ENCODE peak calls at places on chromosomes 13 and 19, in eight cellular contexts. X is astrocyte of the spinal cord; T is T follicular helper cell; J is cardiac fibroblast; A is stimulated activated CD8-positive, alpha-beta memory T cell treated with anti-CD3 and anti-CD28 coated beads, Interleukin-7, amount 100 ng/mL, for 1 hour; U is activated naive CD8-positive, alpha-beta T cell treated with anti-CD3 and anti-CD28 coated beads, Interleukin-2, amount 50 U/mL, for 24 hours; O is nephron progenitor cell; F is caudate nucleus. C is an unnamed sample.

GRCh38 chr19:40284501-40285352 is at the start of gene AKT2:
- DNase-seq in X (peak), T (peak), J (peak), A (peak), U (peak), O (peak), F (peak), C (peak)

GRCh38 chr13:72004975-72005374 is 138.0 kb upstream of the DACH1 start:
- DNase-seq in X (peak), T (no peak), J (peak), A (no peak), U (no peak), O (no peak), F (no peak), C (no peak)

GRCh38 chr13:73722120-73722519 is 412.1 kb downstream of the KLF12 start:
- DNase-seq in X (peak), T (no peak), J (peak), A (no peak), U (no peak), O (no peak), F (no peak), C (no peak)

GRCh38 chr19:18425515-18426415 is 6.6 kb downstream of the SSBP4 start:
- DNase-seq in X (peak), T (no peak), J (peak), A (no peak), U (no peak), O (no peak), F (no peak), C (no peak)

GRCh38 chr19:18339703-18340102 is 695 bp upstream of the PGPEP1 start:
- DNase-seq in X (no peak), T (no peak), J (no peak), A (no peak), U (no peak), O (peak), F (no peak), C (no peak)

GRCh38 chr13:23428183-23428528 is 5.3 kb downstream of the SACS start:
- DNase-seq in X (peak), T (no peak), J (peak), A (no peak), U (no peak), O (no peak), F (no peak), C (no peak)

GRCh38 chr13:79910869-79911540 is 429.9 kb downstream of the SPRY2 start:
- DNase-seq in X (peak), T (no peak), J (no peak), A (no peak), U (no peak), O (no peak), F (no peak), C (no peak)

GRCh38 chr19:41264581-41265375 is 606 bp downstream of the HNRNPUL1 start:
- DNase-seq in X (peak), T (peak), J (peak), A (peak), U (peak), O (peak), F (no peak), C (no peak)

GRCh38 chr13:23969672-23970071 is 72.4 kb upstream of the C1QTNF9B start:
- DNase-seq in X (no peak), T (no peak), J (peak), A (no peak), U (no peak), O (no peak), F (no peak), C (no peak)

GRCh38 chr19:41694831-41695635 is 7.0 kb upstream of the CEACAM7 start:
- DNase-seq in X (no peak), T (no peak), J (no peak), A (no peak), U (no peak), O (no peak), F (no peak), C (no peak)

GRCh38 chr13:55627221-55627620 is 1513.5 kb upstream of the PRR20A start:
- DNase-seq in X (no peak), T (no peak), J (no peak), A (no peak), U (no peak), O (no peak), F (no peak), C (no peak)

GRCh38 chr19:54662730-54663129 is at the start of gene LILRB4:
- DNase-seq in X (no peak), T (no peak), J (no peak), A (no peak), U (no peak), O (no peak), F (no peak), C (no peak)

GRCh38 chr13:42991892-42992584 is at the start of gene EPSTI1:
- DNase-seq in X (peak), T (peak), J (peak), A (peak), U (peak), O (peak), F (no peak), C (no peak)

GRCh38 chr13:75635101-75635620 is 969 bp upstream of the LMO7 start:
- DNase-seq in X (peak), T (no peak), J (no peak), A (no peak), U (peak), O (no peak), F (no peak), C (no peak)

GRCh38 chr19:21084343-21084742 is 2.3 kb downstream of the ZNF714 start:
- DNase-seq in X (peak), T (no peak), J (peak), A (no peak), U (no peak), O (no peak), F (no peak), C (no peak)

GRCh38 chr19:17784201-17785008 is 10.5 kb upstream of the B3GNT3 start:
- DNase-seq in X (peak), T (peak), J (peak), A (peak), U (peak), O (peak), F (no peak), C (peak)

GRCh38 chr19:12095111-12095790 is 30.7 kb downstream of the ZNF844 start:
- DNase-seq in X (no peak), T (no peak), J (peak), A (no peak), U (no peak), O (no peak), F (no peak), C (no peak)

GRCh38 chr13:98189841-98190505 is 12.9 kb upstream of the RNF113B start:
- DNase-seq in X (no peak), T (no peak), J (no peak), A (no peak), U (no peak), O (no peak), F (no peak), C (no peak)

GRCh38 chr13:44661936-44662335 is 85.8 kb upstream of the TSC22D1 start:
- DNase-seq in X (no peak), T (no peak), J (no peak), A (no peak), U (no peak), O (no peak), F (no peak), C (no peak)

GRCh38 chr13:27112006-27112405 is 59.6 kb downstream of the USP12 start:
- DNase-seq in X (no peak), T (no peak), J (no peak), A (no peak), U (no peak), O (no peak), F (no peak), C (no peak)

GRCh38 chr19:4911314-4911713 is 2.0 kb downstream of the UHRF1 start:
- DNase-seq in X (no peak), T (no peak), J (no peak), A (no peak), U (no peak), O (no peak), F (no peak), C (no peak)

GRCh38 chr13:46101002-46101401 is 3.8 kb downstream of the CPB2 start:
- DNase-seq in X (no peak), T (no peak), J (no peak), A (no peak), U (no peak), O (no peak), F (no peak), C (no peak)

GRCh38 chr19:10290876-10291553 is 1.3 kb downstream of the ICAM5 start:
- DNase-seq in X (no peak), T (no peak), J (peak), A (no peak), U (peak), O (peak), F (no peak), C (no peak)

GRCh38 chr13:113544071-113544891 is 40.3 kb upstream of the TFDP1 start:
- DNase-seq in X (no peak), T (no peak), J (no peak), A (no peak), U (no peak), O (no peak), F (no peak), C (no peak)

GRCh38 chr19:41398042-41398403 is 405 bp downstream of the BCKDHA start:
- DNase-seq in X (no peak), T (no peak), J (no peak), A (no peak), U (no peak), O (no peak), F (no peak), C (no peak)

C was measured in NCI-H187.